ENCODE peak calls at places on chromosomes 11 and 22, in seven cellular contexts. One of them, this sample, is unnamed.

GRCh38 chr11:102604875-102605274 is 20.3 kb downstream of the MMP20 start:
- DNase-seq in activated CD4-positive, CD25-positive, alpha-beta regulatory T cell: no peak
- DNase-seq in stimulated activated CD8-positive, alpha-beta memory T cell treated with anti-CD3 and anti-CD28 coated beads, Interleukin-4, amount 100 ng/mL, for 4 hours: no peak
- DNase-seq in sigmoid colon: no peak
- DNase-seq in small intestine: no peak
- DNase-seq in neural progenitor cell: no peak
- DNase-seq in activated naive CD4-positive, alpha-beta T cell: no peak
- DNase-seq in this sample: no peak

GRCh38 chr11:2143652-2144548 is 4.7 kb upstream of the IGF2 start:
- DNase-seq in activated CD4-positive, CD25-positive, alpha-beta regulatory T cell: no peak
- DNase-seq in stimulated activated CD8-positive, alpha-beta memory T cell treated with anti-CD3 and anti-CD28 coated beads, Interleukin-4, amount 100 ng/mL, for 4 hours: no peak
- DNase-seq in sigmoid colon: no peak
- DNase-seq in small intestine: no peak
- DNase-seq in neural progenitor cell: peak; percentile 69
- DNase-seq in activated naive CD4-positive, alpha-beta T cell: no peak
- DNase-seq in this sample: no peak

GRCh38 chr11:72443016-72443415 is 8.7 kb upstream of the CLPB start:
- DNase-seq in activated CD4-positive, CD25-positive, alpha-beta regulatory T cell: no peak
- DNase-seq in stimulated activated CD8-positive, alpha-beta memory T cell treated with anti-CD3 and anti-CD28 coated beads, Interleukin-4, amount 100 ng/mL, for 4 hours: no peak
- DNase-seq in sigmoid colon: no peak
- DNase-seq in small intestine: no peak
- DNase-seq in neural progenitor cell: no peak
- DNase-seq in activated naive CD4-positive, alpha-beta T cell: no peak
- DNase-seq in this sample: no peak

GRCh38 chr11:40130427-40130826 is 1329.0 kb downstream of the LRRC4C start:
- DNase-seq in activated CD4-positive, CD25-positive, alpha-beta regulatory T cell: no peak
- DNase-seq in stimulated activated CD8-positive, alpha-beta memory T cell treated with anti-CD3 and anti-CD28 coated beads, Interleukin-4, amount 100 ng/mL, for 4 hours: no peak
- DNase-seq in sigmoid colon: no peak
- DNase-seq in small intestine: no peak
- DNase-seq in neural progenitor cell: peak; percentile 72
- DNase-seq in activated naive CD4-positive, alpha-beta T cell: no peak
- DNase-seq in this sample: no peak

GRCh38 chr11:34926101-34926830 is 9.8 kb downstream of the PDHX start:
- DNase-seq in activated CD4-positive, CD25-positive, alpha-beta regulatory T cell: no peak
- DNase-seq in stimulated activated CD8-positive, alpha-beta memory T cell treated with anti-CD3 and anti-CD28 coated beads, Interleukin-4, amount 100 ng/mL, for 4 hours: no peak
- DNase-seq in sigmoid colon: no peak
- DNase-seq in small intestine: peak; percentile 51
- DNase-seq in neural progenitor cell: peak; percentile 54
- DNase-seq in activated naive CD4-positive, alpha-beta T cell: no peak
- DNase-seq in this sample: peak; percentile 71

GRCh38 chr11:61198391-61198790 is 4.9 kb upstream of the PGA3 start:
- DNase-seq in activated CD4-positive, CD25-positive, alpha-beta regulatory T cell: no peak
- DNase-seq in stimulated activated CD8-positive, alpha-beta memory T cell treated with anti-CD3 and anti-CD28 coated beads, Interleukin-4, amount 100 ng/mL, for 4 hours: no peak
- DNase-seq in sigmoid colon: no peak
- DNase-seq in small intestine: no peak
- DNase-seq in neural progenitor cell: no peak
- DNase-seq in activated naive CD4-positive, alpha-beta T cell: no peak
- DNase-seq in this sample: no peak

GRCh38 chr11:45395421-45395820 is 109.3 kb upstream of the SYT13 start:
- DNase-seq in activated CD4-positive, CD25-positive, alpha-beta regulatory T cell: no peak
- DNase-seq in stimulated activated CD8-positive, alpha-beta memory T cell treated with anti-CD3 and anti-CD28 coated beads, Interleukin-4, amount 100 ng/mL, for 4 hours: no peak
- DNase-seq in sigmoid colon: no peak
- DNase-seq in small intestine: no peak
- DNase-seq in neural progenitor cell: no peak
- DNase-seq in activated naive CD4-positive, alpha-beta T cell: no peak
- DNase-seq in this sample: no peak

GRCh38 chr11:72812968-72813739 is 1.1 kb upstream of the ATG16L2 start:
- DNase-seq in activated CD4-positive, CD25-positive, alpha-beta regulatory T cell: peak; percentile 21
- DNase-seq in stimulated activated CD8-positive, alpha-beta memory T cell treated with anti-CD3 and anti-CD28 coated beads, Interleukin-4, amount 100 ng/mL, for 4 hours: peak; percentile 37
- DNase-seq in sigmoid colon: peak; percentile 78
- DNase-seq in small intestine: peak; percentile 69
- DNase-seq in neural progenitor cell: peak; percentile 72
- DNase-seq in activated naive CD4-positive, alpha-beta T cell: peak; percentile 22
- DNase-seq in this sample: peak; percentile 76

GRCh38 chr11:74926304-74927030 is 22.4 kb downstream of the XRRA1 start:
- DNase-seq in activated CD4-positive, CD25-positive, alpha-beta regulatory T cell: no peak
- DNase-seq in stimulated activated CD8-positive, alpha-beta memory T cell treated with anti-CD3 and anti-CD28 coated beads, Interleukin-4, amount 100 ng/mL, for 4 hours: no peak
- DNase-seq in sigmoid colon: no peak
- DNase-seq in small intestine: no peak
- DNase-seq in neural progenitor cell: no peak
- DNase-seq in activated naive CD4-positive, alpha-beta T cell: no peak
- DNase-seq in this sample: no peak

GRCh38 chr11:74676596-74676995 is 54.6 kb downstream of the CHRDL2 start:
- DNase-seq in activated CD4-positive, CD25-positive, alpha-beta regulatory T cell: no peak
- DNase-seq in stimulated activated CD8-positive, alpha-beta memory T cell treated with anti-CD3 and anti-CD28 coated beads, Interleukin-4, amount 100 ng/mL, for 4 hours: no peak
- DNase-seq in sigmoid colon: no peak
- DNase-seq in small intestine: no peak
- DNase-seq in neural progenitor cell: no peak
- DNase-seq in activated naive CD4-positive, alpha-beta T cell: no peak
- DNase-seq in this sample: no peak

GRCh38 chr11:76791861-76792260 is 8.7 kb downstream of the TSKU start:
- DNase-seq in activated CD4-positive, CD25-positive, alpha-beta regulatory T cell: no peak
- DNase-seq in stimulated activated CD8-positive, alpha-beta memory T cell treated with anti-CD3 and anti-CD28 coated beads, Interleukin-4, amount 100 ng/mL, for 4 hours: no peak
- DNase-seq in sigmoid colon: peak; percentile 71
- DNase-seq in small intestine: no peak
- DNase-seq in neural progenitor cell: no peak
- DNase-seq in activated naive CD4-positive, alpha-beta T cell: no peak
- DNase-seq in this sample: no peak

GRCh38 chr22:17265649-17266248 is 46.5 kb upstream of the ADA2 start:
- DNase-seq in activated CD4-positive, CD25-positive, alpha-beta regulatory T cell: no peak
- DNase-seq in stimulated activated CD8-positive, alpha-beta memory T cell treated with anti-CD3 and anti-CD28 coated beads, Interleukin-4, amount 100 ng/mL, for 4 hours: no peak
- DNase-seq in sigmoid colon: no peak
- DNase-seq in small intestine: peak; percentile 61
- DNase-seq in neural progenitor cell: no peak
- DNase-seq in activated naive CD4-positive, alpha-beta T cell: no peak
- DNase-seq in this sample: no peak

GRCh38 chr11:35042265-35042664 is 96.7 kb upstream of the CD44 start:
- DNase-seq in activated CD4-positive, CD25-positive, alpha-beta regulatory T cell: no peak
- DNase-seq in stimulated activated CD8-positive, alpha-beta memory T cell treated with anti-CD3 and anti-CD28 coated beads, Interleukin-4, amount 100 ng/mL, for 4 hours: no peak
- DNase-seq in sigmoid colon: no peak
- DNase-seq in small intestine: no peak
- DNase-seq in neural progenitor cell: no peak
- DNase-seq in activated naive CD4-positive, alpha-beta T cell: no peak
- DNase-seq in this sample: no peak

GRCh38 chr11:38461751-38462150 is 1863.7 kb upstream of the RAG2 start:
- DNase-seq in activated CD4-positive, CD25-positive, alpha-beta regulatory T cell: no peak
- DNase-seq in stimulated activated CD8-positive, alpha-beta memory T cell treated with anti-CD3 and anti-CD28 coated beads, Interleukin-4, amount 100 ng/mL, for 4 hours: no peak
- DNase-seq in sigmoid colon: no peak
- DNase-seq in small intestine: no peak
- DNase-seq in neural progenitor cell: no peak
- DNase-seq in activated naive CD4-positive, alpha-beta T cell: no peak
- DNase-seq in this sample: no peak